ENCODE peak calls at places on chromosomes 5 and 9, in four cellular contexts. I, X, H and B are unnamed samples.

GRCh38 chr5:143390941-143391340 is 12.5 kb downstream of the NR3C1 start:
- DNase-seq in X (no peak), H (no peak), I (no peak), B (no peak)

GRCh38 chr9:137112564-137113384 is 1.8 kb downstream of the DPP7 start:
- DNase-seq in X (no peak), H (no peak), I (no peak), B (no peak)

GRCh38 chr9:129081388-129081889 is 528 bp downstream of the DOLPP1 start:
- DNase-seq in X (peak), I (no peak), H (no peak), B (peak)

GRCh38 chr5:116574682-116575634 is at the start of gene SEMA6A:
- DNase-seq in X (peak), I (peak), H (peak), B (peak)

GRCh38 chr9:113737414-113738271 is 138.5 kb upstream of the ZNF618 start:
- DNase-seq in I (peak), H (peak), X (peak), B (peak)

GRCh38 chr9:76519027-76519835 is 60.2 kb downstream of the GCNT1 start:
- DNase-seq in X (no peak), H (no peak), I (no peak), B (no peak)

GRCh38 chr5:154541553-154541952 is 63.5 kb upstream of the HAND1 start:
- DNase-seq in I (no peak), H (no peak), X (peak), B (no peak)

GRCh38 chr5:2739360-2740050 is 12.0 kb downstream of the IRX2 start:
- DNase-seq in H (peak), I (peak), X (no peak), B (peak)

GRCh38 chr9:70947519-70947918 is 173.9 kb downstream of the TRPM3 start:
- DNase-seq in H (no peak), X (no peak), I (no peak), B (no peak)

GRCh38 chr9:91415290-91415689 is 8.3 kb downstream of the NFIL3 start:
- DNase-seq in X (no peak), I (no peak), H (no peak), B (no peak)

GRCh38 chr5:56026863-56027300 is 32.1 kb upstream of the IL6ST start:
- DNase-seq in H (peak), I (peak), X (no peak), B (no peak)

GRCh38 chr9:21506910-21507795 is 25.0 kb upstream of the IFNE start:
- DNase-seq in X (no peak), I (peak), H (peak), B (no peak)

GRCh38 chr9:36149197-36149596 is 12.7 kb downstream of the GLIPR2 start:
- DNase-seq in H (peak), I (peak), X (no peak), B (no peak)

GRCh38 chr9:114276908-114277821 is 45.7 kb upstream of the ORM1 start:
- DNase-seq in H (peak), I (peak), X (no peak), B (peak)

GRCh38 chr5:168947212-168947868 is 353.6 kb downstream of the SLIT3 start:
- DNase-seq in X (peak), I (peak), H (peak), B (peak)

GRCh38 chr5:122195784-122196394 is 66.5 kb downstream of the ZNF474 start:
- DNase-seq in X (peak), I (peak), H (peak), B (no peak)

GRCh38 chr5:56566374-56567249 is 248.7 kb upstream of the MAP3K1 start:
- DNase-seq in I (no peak), H (no peak), X (no peak), B (no peak)

GRCh38 chr9:98411981-98412561 is 156.6 kb upstream of the TBC1D2 start:
- DNase-seq in I (no peak), H (no peak), X (no peak), B (no peak)

GRCh38 chr9:76905984-76906861 is at the start of gene PRUNE2:
- DNase-seq in X (peak), H (peak), I (peak), B (peak)

GRCh38 chr5:14305045-14305444 is 161.9 kb downstream of the TRIO start:
- DNase-seq in I (peak), H (peak), X (no peak), B (no peak)

GRCh38 chr5:125894383-125894782 is 528.8 kb upstream of the GRAMD2B start:
- DNase-seq in H (peak), I (no peak), X (no peak), B (no peak)

GRCh38 chr5:158822099-158822498 is 277.6 kb downstream of the EBF1 start:
- DNase-seq in X (no peak), H (no peak), I (no peak), B (no peak)

GRCh38 chr9:13719981-13720380 is 440.5 kb upstream of the MPDZ start:
- DNase-seq in I (peak), H (peak), X (no peak), B (no peak)

GRCh38 chr5:76672242-76672641 is 43.7 kb upstream of the F2R start:
- DNase-seq in H (no peak), X (no peak), I (no peak), B (no peak)

GRCh38 chr5:178399723-178400115 is 167.1 kb upstream of the PHYKPL start:
- DNase-seq in X (no peak), I (no peak), H (no peak), B (peak)

GRCh38 chr9:131618071-131618479 is 72.8 kb downstream of the PRRT1B start:
- DNase-seq in H (peak), X (peak), I (peak), B (no peak)

GRCh38 chr5:37839441-37840035 is 303 bp downstream of the GDNF start:
- DNase-seq in I (peak), X (peak), H (peak), B (peak)

GRCh38 chr5:88390007-88390385 is 121.4 kb upstream of the TMEM161B start:
- DNase-seq in H (no peak), X (peak), I (no peak), B (no peak)

GRCh38 chr5:89934069-89934468 is 475.5 kb downstream of the CETN3 start:
- DNase-seq in X (no peak), I (no peak), H (no peak), B (no peak)

GRCh38 chr9:80440724-80441123 is 869.0 kb downstream of the TLE4 start:
- DNase-seq in X (no peak), H (no peak), I (peak), B (no peak)

GRCh38 chr9:35820076-35820475 is 5.2 kb upstream of the HINT2 start:
- DNase-seq in X (no peak), H (peak), I (peak), B (no peak)

GRCh38 chr5:157046041-157046440 is 12.9 kb downstream of the HAVCR1 start:
- DNase-seq in X (no peak), I (peak), H (no peak), B (no peak)

GRCh38 chr5:56640763-56641406 is 174.5 kb upstream of the MAP3K1 start:
- DNase-seq in H (no peak), I (no peak), X (no peak), B (no peak)

GRCh38 chr5:117682416-117682815 is 1107.8 kb upstream of the SEMA6A start:
- DNase-seq in H (no peak), I (peak), X (no peak), B (no peak)

GRCh38 chr5:167765341-167765740 is 526.1 kb upstream of the WWC1 start:
- DNase-seq in X (no peak), H (peak), I (no peak), B (no peak)

GRCh38 chr9:76887003-76887821 is 18.7 kb downstream of the PRUNE2 start:
- DNase-seq in X (no peak), I (peak), H (no peak), B (no peak)